ENCODE peak calls at places on chromosomes 11 and 22, in five cellular contexts. U is H9, J is HTR-8/SVneo, L is nephron progenitor cell, D is hippocampal formation. X is an unnamed sample.
A peak's percentile ranks its signal among the peaks of the same experiment; 100 is the strongest.

GRCh38 chr11:96254087-96254486 is 88.9 kb downstream of the MAML2 start:
- DNase-seq in U (no peak), J (peak; percentile 39), L (no peak), D (no peak), X (no peak)

GRCh38 chr11:70496591-70497535 is 98.5 kb downstream of the CTTN start:
- DNase-seq in U (no peak), J (no peak), L (no peak), D (no peak), X (no peak)

GRCh38 chr11:9708544-9708943 is 44.7 kb downstream of the SWAP70 start:
- DNase-seq in U (no peak), J (no peak), L (no peak), D (no peak), X (no peak)

GRCh38 chr22:20946991-20947390 is 20.1 kb upstream of the AIFM3 start:
- DNase-seq in U (no peak), J (no peak), L (no peak), D (no peak), X (no peak)

GRCh38 chr11:46895821-46896220 is 22.5 kb downstream of the LRP4 start:
- DNase-seq in U (no peak), J (no peak), L (no peak), D (peak; percentile 28), X (peak; percentile 89)

GRCh38 chr11:64892411-64892831 is 14.0 kb upstream of the EHD1 start:
- DNase-seq in U (no peak), J (no peak), L (no peak), D (no peak), X (no peak)

GRCh38 chr11:11022126-11022730 is 164.4 kb upstream of the ZBED5 start:
- DNase-seq in U (no peak), J (peak; percentile 40), L (no peak), D (no peak), X (no peak)

GRCh38 chr11:47466701-47467250 is 17.8 kb upstream of the RAPSN start:
- DNase-seq in U (no peak), J (no peak), L (no peak), D (peak; percentile 78), X (peak; percentile 75)

GRCh38 chr22:39205344-39206021 is 39.3 kb downstream of the PDGFB start:
- DNase-seq in U (peak; percentile 33), J (peak; percentile 79), L (no peak), D (no peak), X (no peak)

GRCh38 chr11:119573858-119574257 is 150.9 kb upstream of the THY1 start:
- DNase-seq in U (peak; percentile 5), J (no peak), L (no peak), D (no peak), X (no peak)

GRCh38 chr22:38843201-38843715 is 570 bp downstream of the NPTXR start:
- DNase-seq in U (peak; percentile 52), J (peak; percentile 61), L (peak; percentile 76), D (peak; percentile 45), X (no peak)

GRCh38 chr11:66882540-66882939 is 25.7 kb downstream of the LRFN4 start:
- DNase-seq in U (no peak), J (no peak), L (no peak), D (peak; percentile 53), X (peak; percentile 54)

GRCh38 chr11:11618973-11619435 is 2.8 kb downstream of the GALNT18 start:
- DNase-seq in U (no peak), J (no peak), L (no peak), D (no peak), X (no peak)

GRCh38 chr22:39690901-39691620 is 120.5 kb downstream of the CACNA1I start:
- DNase-seq in U (peak; percentile 47), J (no peak), L (peak; percentile 78), D (no peak), X (peak; percentile 64)

GRCh38 chr11:128686745-128687177 is 7.1 kb upstream of the FLI1 start:
- DNase-seq in U (peak; percentile 59), J (no peak), L (peak; percentile 59), D (no peak), X (no peak)

GRCh38 chr11:47083913-47084312 is 92.8 kb downstream of the ARFGAP2 start:
- DNase-seq in U (no peak), J (no peak), L (no peak), D (no peak), X (no peak)

GRCh38 chr22:40572976-40573375 is 63.5 kb downstream of the MRTFA start:
- DNase-seq in U (no peak), J (no peak), L (no peak), D (no peak), X (no peak)

GRCh38 chr22:36287881-36288515 is 35.1 kb downstream of the APOL1 start:
- DNase-seq in U (no peak), J (no peak), L (no peak), D (no peak), X (no peak)

GRCh38 chr22:48498526-48499331 is 1328.9 kb downstream of the BRD1 start:
- DNase-seq in U (no peak), J (no peak), L (no peak), D (no peak), X (no peak)

X was measured in dorsolateral prefrontal cortex.